ENCODE peak calls at places on chromosomes 2 and 18, in four cellular contexts. Y, S, P and J are unnamed samples.

GRCh38 chr2:153710128-153710527 is 161.6 kb upstream of the GALNT13 start:
- DNase-seq in Y (no peak), P (no peak), S (no peak), J (no peak)

GRCh38 chr2:215965532-215966152 is 47.7 kb downstream of the MREG start:
- DNase-seq in P (no peak), S (no peak), Y (no peak), J (no peak)

GRCh38 chr2:85754313-85755095 is 713 bp downstream of the ATOH8 start:
- DNase-seq in P (peak; percentile 77), Y (peak; percentile 43), S (no peak), J (no peak)

GRCh38 chr2:112870851-112871830 is 34.6 kb upstream of the IL1B start:
- DNase-seq in Y (no peak), S (no peak), P (no peak), J (no peak)

GRCh38 chr2:199160677-199161465 is 296.9 kb downstream of the SATB2 start:
- DNase-seq in P (peak; percentile 10), Y (no peak), S (no peak), J (no peak)

GRCh38 chr2:201450910-201451329 is 338 bp downstream of the TRAK2 start:
- DNase-seq in Y (no peak), S (no peak), P (no peak), J (no peak)

GRCh38 chr2:100161940-100162620 is 19.7 kb upstream of the AFF3 start:
- DNase-seq in P (no peak), Y (no peak), S (no peak), J (no peak)

GRCh38 chr2:221178139-221178538 is 394.0 kb downstream of the EPHA4 start:
- DNase-seq in Y (no peak), P (no peak), S (no peak), J (no peak)

GRCh38 chr2:241344925-241345651 is 11.0 kb upstream of the FARP2 start:
- DNase-seq in S (no peak), Y (no peak), P (no peak), J (no peak)

GRCh38 chr2:205659922-205660321 is 22.4 kb upstream of the NRP2 start:
- DNase-seq in S (no peak), Y (no peak), P (no peak), J (no peak)

GRCh38 chr2:173550143-173550542 is 195.5 kb downstream of the CDCA7 start:
- DNase-seq in Y (no peak), P (no peak), S (no peak), J (no peak)

GRCh38 chr2:189014426-189015138 is 40.4 kb downstream of the COL3A1 start:
- DNase-seq in P (no peak), S (no peak), Y (no peak), J (no peak)

GRCh38 chr18:13447621-13448020 is 229.1 kb downstream of the LDLRAD4 start:
- DNase-seq in P (no peak), Y (no peak), S (no peak), J (no peak)

GRCh38 chr2:106983305-106983704 is 97.3 kb upstream of the ST6GAL2 start:
- DNase-seq in P (no peak), Y (no peak), S (no peak), J (no peak)

GRCh38 chr2:85796549-85797262 is 42.9 kb downstream of the ATOH8 start:
- DNase-seq in P (no peak), Y (no peak), S (no peak), J (no peak)

GRCh38 chr18:63817441-63818051 is 42.3 kb downstream of the SERPINB7 start:
- DNase-seq in P (no peak), Y (no peak), S (no peak), J (no peak)

GRCh38 chr2:241148239-241148638 is 1.0 kb downstream of the PASK start:
- DNase-seq in Y (no peak), S (no peak), P (no peak), J (no peak)

DNA sequence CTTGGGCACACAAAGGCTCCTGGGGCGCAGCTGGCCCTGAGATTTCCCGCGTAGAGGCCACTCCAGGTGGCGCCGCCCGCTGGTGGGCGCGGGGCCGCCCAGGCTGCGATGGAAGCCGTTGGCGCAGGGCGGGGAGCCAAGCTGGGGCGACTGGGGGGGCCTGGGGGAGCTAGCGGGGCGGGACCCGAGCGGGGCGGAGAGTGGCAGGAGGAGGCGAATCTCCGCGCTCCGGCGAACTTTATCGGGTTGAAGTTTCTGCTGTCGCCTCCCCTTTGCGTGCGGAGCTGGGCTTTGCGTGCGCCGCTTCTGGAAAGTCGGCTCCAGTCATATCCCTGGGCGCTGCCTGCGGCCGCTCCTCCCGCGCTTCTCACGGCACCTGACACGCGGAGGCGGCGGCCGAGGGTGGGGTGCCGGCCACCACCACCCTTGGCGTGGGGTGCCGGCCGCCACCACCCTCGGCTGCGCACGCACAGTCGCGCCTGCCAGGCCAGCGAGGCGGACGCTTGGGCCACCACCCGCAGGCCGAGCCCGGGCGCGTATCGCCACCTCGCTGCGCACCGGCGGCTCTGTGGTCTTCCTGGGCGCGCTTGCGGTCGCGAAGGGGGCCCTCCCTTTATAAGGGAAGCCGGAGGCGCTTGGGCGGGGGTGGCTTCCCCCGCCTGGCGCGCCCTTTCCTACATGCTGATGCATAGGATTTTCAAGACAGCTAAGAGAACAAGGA is 919 bp upstream of the CYP1B1 start:
- DNase-seq in S (no peak), Y (peak; percentile 20), P (no peak), J (peak; percentile 70)
- TF ChIP-seq POLR2A in S (no peak), Y (no peak), P (no peak), J (peak; percentile 43)

DNA sequence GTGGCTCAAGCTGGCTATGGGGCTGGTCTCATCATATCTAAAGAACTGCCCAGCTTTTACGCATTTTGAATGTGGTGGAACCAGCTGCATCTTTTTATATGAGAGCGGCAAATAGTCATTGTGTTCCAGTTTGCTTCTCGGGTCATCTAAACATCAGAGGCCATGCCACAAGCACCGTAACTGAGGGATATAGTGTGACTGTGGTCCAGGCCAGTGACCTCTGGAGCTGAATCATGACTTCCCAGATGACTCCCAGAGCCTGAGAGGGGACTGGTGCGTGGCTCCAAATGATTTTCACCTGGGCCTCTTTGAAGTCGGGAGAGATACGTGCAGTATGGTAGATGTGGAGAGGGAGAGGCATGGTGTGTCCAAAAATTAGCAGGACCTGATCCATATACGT is 271.0 kb downstream of the NEDD4L start:
- DNase-seq in P (peak; percentile 15), Y (no peak), S (no peak), J (no peak)
- TF ChIP-seq TAF1 in P (no peak), Y (no peak), S (no peak), J (no peak)

GRCh38 chr2:217793566-217794132 is 209.1 kb downstream of the TNS1 start:
- DNase-seq in Y (no peak), S (no peak), P (no peak), J (no peak)

GRCh38 chr2:217790681-217791392 is 212.0 kb downstream of the TNS1 start:
- DNase-seq in P (no peak), Y (no peak), S (no peak), J (no peak)

GRCh38 chr2:217794133-217794986 is 208.4 kb downstream of the TNS1 start:
- DNase-seq in S (no peak), P (peak; percentile 62), Y (peak; percentile 42), J (no peak)

GRCh38 chr2:217795067-217795466 is 207.7 kb downstream of the TNS1 start:
- DNase-seq in S (no peak), P (no peak), Y (no peak), J (no peak)

DNA sequence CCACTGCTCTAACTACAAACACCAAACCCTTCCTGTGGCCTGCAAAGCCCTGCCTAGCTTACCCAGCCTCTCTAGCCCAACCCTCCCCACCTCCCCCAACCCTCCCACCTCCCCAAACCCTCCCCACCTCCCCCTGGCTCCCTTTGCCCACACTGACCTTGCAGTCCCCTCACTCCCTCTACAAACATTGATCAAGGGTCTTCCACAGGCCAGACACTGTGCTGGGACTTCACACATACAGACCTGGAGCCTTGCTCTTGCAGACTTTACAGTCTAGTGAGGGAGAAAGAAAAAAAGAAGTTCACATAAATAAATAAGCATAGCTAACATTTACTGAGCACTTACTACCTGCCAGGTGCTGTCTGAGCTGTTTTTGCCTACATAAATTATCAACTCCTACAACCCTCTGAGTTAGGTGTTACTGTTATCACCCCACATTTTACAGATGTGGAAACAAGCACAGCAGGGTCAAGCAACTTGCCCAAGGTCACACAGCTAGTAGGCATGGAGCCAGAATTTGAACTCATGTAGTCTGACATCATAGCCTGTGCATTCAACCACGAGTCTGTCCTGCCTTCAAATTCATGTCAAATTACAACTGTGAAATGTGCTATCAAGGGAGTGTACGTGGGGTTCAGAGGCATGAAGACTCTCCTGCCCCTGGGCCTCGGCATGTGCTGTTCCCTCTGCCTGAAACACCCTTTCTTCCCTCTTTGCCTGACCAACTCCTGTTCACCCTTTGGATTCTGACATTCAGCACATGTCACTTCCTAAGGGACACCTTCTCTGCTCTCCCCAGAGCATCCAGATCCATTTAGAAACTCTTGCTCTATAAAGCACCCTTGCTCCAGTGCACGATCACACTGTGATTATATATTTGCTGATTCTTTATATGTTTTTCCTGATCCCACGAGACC is 209.9 kb downstream of the TNS1 start:
- DNase-seq in Y (no peak), P (peak; percentile 64), S (no peak), J (no peak)
- TF ChIP-seq POLR2AphosphoS5 in Y (no peak), P (no peak), S (no peak), J (no peak)

GRCh38 chr2:70089946-70090523 is 2.8 kb downstream of the PCBP1 start:
- DNase-seq in P (no peak), S (no peak), Y (no peak), J (no peak)
- TF ChIP-seq POLR2A in P (peak; percentile 44), S (no peak), Y (peak; percentile 54), J (peak; percentile 2)

GRCh38 chr2:65377556-65378307 is 54.7 kb downstream of the SPRED2 start:
- DNase-seq in S (no peak), Y (peak; percentile 53), P (no peak), J (no peak)
- TF ChIP-seq TAF1 in S (no peak), Y (no peak), P (no peak), J (no peak)

GRCh38 chr2:74653985-74654882 is at the start of gene SEMA4F:
- DNase-seq in P (peak; percentile 97), Y (peak; percentile 100), S (peak; percentile 91), J (peak; percentile 94)
- TF ChIP-seq POLR2AphosphoS5 in P (peak; percentile 92), Y (no peak), S (no peak), J (no peak)